ENCODE peak calls at places on chromosomes 1 and 21, in seven cellular contexts. X is H9, G is mesendoderm, Z is neuronal stem cell, P is IMR-90, U is trophoblast cell, I is H1. N is an unnamed sample.

GRCh38 chr1:53063744-53064515 is 1.9 kb downstream of the PODN start:
- DNase-seq in X (no peak), G (no peak), Z (no peak), P (no peak), U (no peak), I (peak; percentile 44), N (no peak)

GRCh38 chr1:91701494-91701869 is 184.5 kb downstream of the TGFBR3 start:
- DNase-seq in X (no peak), G (no peak), Z (no peak), P (no peak), U (no peak), I (no peak), N (no peak)

GRCh38 chr1:1841575-1841991 is 49.3 kb downstream of the GNB1 start:
- DNase-seq in X (no peak), G (no peak), Z (no peak), P (no peak), U (peak; percentile 13), I (no peak), N (peak; percentile 35)

GRCh38 chr1:88204111-88204510 is 480.0 kb upstream of the PKN2 start:
- DNase-seq in X (no peak), G (no peak), Z (no peak), P (no peak), U (peak; percentile 54), I (no peak), N (no peak)

GRCh38 chr1:182910143-182910542 is 42.8 kb downstream of the SHCBP1L start:
- DNase-seq in X (peak; percentile 65), G (peak; percentile 63), Z (no peak), P (no peak), U (peak; percentile 41), I (no peak), N (no peak)

GRCh38 chr1:28050746-28051145 is 37.7 kb downstream of the EYA3 start:
- DNase-seq in X (no peak), G (no peak), Z (no peak), P (no peak), U (no peak), I (no peak), N (no peak)

GRCh38 chr1:28036431-28036830 is 52.0 kb downstream of the EYA3 start:
- DNase-seq in X (no peak), G (no peak), Z (no peak), P (no peak), U (no peak), I (no peak), N (no peak)

GRCh38 chr1:214864896-214865688 is 217.4 kb upstream of the KCNK2 start:
- DNase-seq in X (no peak), G (no peak), Z (no peak), P (peak; percentile 87), U (peak; percentile 84), I (no peak), N (peak; percentile 60)

GRCh38 chr1:20689645-20690056 is 28.2 kb downstream of the KIF17 start:
- DNase-seq in X (no peak), G (no peak), Z (no peak), P (no peak), U (no peak), I (no peak), N (no peak)

GRCh38 chr1:104906141-104906540 is 1156.4 kb downstream of the AMY1C start:
- DNase-seq in X (no peak), G (no peak), Z (no peak), P (no peak), U (no peak), I (no peak), N (peak; percentile 58)

GRCh38 chr1:60906039-60906438 is 176.3 kb upstream of the NFIA start:
- DNase-seq in X (no peak), G (peak; percentile 49), Z (no peak), P (no peak), U (no peak), I (no peak), N (no peak)

GRCh38 chr1:166808959-166809358 is 30.3 kb upstream of the POGK start:
- DNase-seq in X (no peak), G (peak; percentile 65), Z (no peak), P (no peak), U (no peak), I (no peak), N (no peak)

GRCh38 chr1:207007352-207008033 is 25.1 kb downstream of the C1orf116 start:
- DNase-seq in X (no peak), G (peak; percentile 81), Z (peak; percentile 37), P (peak; percentile 91), U (peak; percentile 64), I (no peak), N (peak; percentile 28)

GRCh38 chr1:10824821-10825540 is 28.5 kb upstream of the CASZ1 start:
- DNase-seq in X (peak; percentile 52), G (peak; percentile 53), Z (no peak), P (peak; percentile 77), U (peak; percentile 16), I (no peak), N (peak; percentile 29)

GRCh38 chr1:72526926-72527325 is 244.6 kb upstream of the NEGR1 start:
- DNase-seq in X (no peak), G (no peak), Z (no peak), P (peak; percentile 21), U (no peak), I (no peak), N (no peak)

GRCh38 chr21:34946385-34947121 is 102.5 kb downstream of the RUNX1 start:
- DNase-seq in X (no peak), G (peak; percentile 18), Z (no peak), P (no peak), U (no peak), I (no peak), N (no peak)

GRCh38 chr1:112956503-112957132 is 622 bp upstream of the SLC16A1 start:
- DNase-seq in X (no peak), G (peak; percentile 87), Z (no peak), P (no peak), U (peak; percentile 96), I (no peak), N (peak; percentile 83)

GRCh38 chr1:220296941-220297460 is 24.7 kb upstream of the RAB3GAP2 start:
- DNase-seq in X (no peak), G (no peak), Z (no peak), P (peak; percentile 8), U (no peak), I (no peak), N (peak; percentile 22)

GRCh38 chr1:235278233-235278914 is 49.6 kb downstream of the ARID4B start:
- DNase-seq in X (no peak), G (peak; percentile 42), Z (no peak), P (no peak), U (no peak), I (no peak), N (no peak)

GRCh38 chr1:7086106-7086505 is 300.9 kb downstream of the CAMTA1 start:
- DNase-seq in X (no peak), G (no peak), Z (no peak), P (no peak), U (no peak), I (no peak), N (no peak)

GRCh38 chr21:44378646-44379581 is 25.5 kb downstream of the TRPM2 start:
- DNase-seq in X (no peak), G (no peak), Z (no peak), P (no peak), U (no peak), I (no peak), N (no peak)

GRCh38 chr1:55690366-55690765 is 475.2 kb upstream of the USP24 start:
- DNase-seq in X (no peak), G (no peak), Z (no peak), P (no peak), U (no peak), I (no peak), N (no peak)
- H2BK5ac ChIP-seq in X (no peak overlapping the region), G (no peak overlapping the region), Z (no peak overlapping the region), P (no peak overlapping the region), U (no peak overlapping the region), I (no peak overlapping the region), N (no peak overlapping the region)

GRCh38 chr21:46066843-46067331 is 31.0 kb upstream of the COL6A2 start:
- DNase-seq in X (peak; percentile 40), G (no peak), Z (no peak), P (peak; percentile 56), U (peak; percentile 60), I (no peak), N (no peak)
- H3K4me2 ChIP-seq in X (no peak overlapping the region), G (no peak overlapping the region), Z (no peak overlapping the region), P (no peak overlapping the region), U (no peak overlapping the region), I (no peak overlapping the region), N (no peak overlapping the region)

GRCh38 chr1:234208791-234209190 is 164.5 kb upstream of the COA6 start:
- DNase-seq in X (no peak), G (no peak), Z (no peak), P (peak; percentile 34), U (peak; percentile 80), I (no peak), N (peak; percentile 1)

GRCh38 chr1:234205966-234206365 is 167.3 kb upstream of the COA6 start:
- DNase-seq in X (no peak), G (no peak), Z (no peak), P (no peak), U (no peak), I (no peak), N (peak; percentile 25)

GRCh38 chr1:234201600-234201999 is 171.7 kb upstream of the COA6 start:
- DNase-seq in X (no peak), G (no peak), Z (no peak), P (no peak), U (no peak), I (no peak), N (no peak)

GRCh38 chr1:234208351-234208750 is 164.9 kb upstream of the COA6 start:
- DNase-seq in X (peak; percentile 4), G (no peak), Z (no peak), P (no peak), U (no peak), I (no peak), N (no peak)

DNA sequence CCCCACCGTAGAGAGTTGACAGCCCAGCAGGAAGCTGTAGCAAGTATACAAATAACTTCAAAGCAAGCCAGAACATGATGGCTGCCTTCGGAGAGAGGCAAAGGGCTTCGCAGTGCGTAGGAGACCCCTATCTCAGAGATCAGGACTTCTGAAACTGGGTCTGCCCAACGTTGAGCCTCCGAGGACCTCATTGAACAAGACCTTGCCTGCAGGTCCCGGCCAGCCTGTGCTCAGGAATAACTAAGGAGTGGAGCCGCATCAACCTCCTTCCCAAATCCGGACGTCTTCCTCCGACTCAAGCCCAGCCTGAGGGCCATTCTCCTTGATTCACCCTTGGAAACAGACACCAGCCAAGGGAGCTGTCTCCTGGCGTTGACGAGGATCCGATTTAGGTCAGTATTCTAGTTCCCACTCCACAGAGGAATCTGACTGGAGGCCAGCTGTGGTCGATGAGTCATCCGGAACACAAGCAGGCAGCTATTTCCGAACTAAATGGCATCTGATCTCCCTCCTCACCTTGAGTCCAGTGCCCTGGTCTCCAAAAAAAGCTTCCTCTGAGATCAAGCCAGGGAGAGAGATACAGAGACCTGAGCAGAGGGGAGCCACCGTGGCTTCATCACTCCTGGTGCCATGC is 166.5 kb upstream of the COA6 start:
- DNase-seq in X (no peak), G (no peak), Z (no peak), P (peak; percentile 67), U (peak; percentile 69), I (no peak), N (peak; percentile 71)
- H2BK120ac ChIP-seq in X (no peak overlapping the region), G (no peak overlapping the region), Z (no peak overlapping the region), P (no peak overlapping the region), U (no peak overlapping the region), I (no peak overlapping the region), N (no peak overlapping the region)

DNA sequence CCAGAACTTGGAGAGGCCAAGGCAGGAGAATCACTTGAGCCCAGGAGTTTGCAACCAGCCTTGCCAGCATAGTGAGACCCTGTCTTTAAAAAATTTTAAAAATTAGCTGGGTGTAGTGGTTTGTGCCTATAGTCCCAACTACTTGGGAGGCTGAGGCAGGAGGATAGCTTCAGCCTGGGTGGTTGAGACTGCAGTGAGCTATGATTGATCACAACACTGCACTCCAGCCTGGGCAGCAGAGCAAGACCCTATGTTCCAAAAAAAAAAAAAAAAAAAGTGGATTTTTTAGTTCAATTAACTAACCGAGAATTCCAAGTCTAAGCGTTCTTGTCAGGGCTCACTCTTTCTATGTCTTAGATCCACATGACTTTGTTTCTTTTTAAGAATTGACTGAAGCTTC is 130.3 kb upstream of the NRIP1 start:
- DNase-seq in X (no peak), G (no peak), Z (no peak), P (no peak), U (no peak), I (no peak), N (no peak)
- H2BK5ac ChIP-seq in X (no peak overlapping the region), G (no peak overlapping the region), Z (no peak overlapping the region), P (no peak overlapping the region), U (no peak overlapping the region), I (no peak overlapping the region), N (no peak overlapping the region)